ENCODE peak calls at places on chromosome 1, in seven cellular contexts. One of them, this sample, is unnamed.

GRCh38 chr1:224998185-224998584 is 68.7 kb downstream of the DNAH14 start:
- DNase-seq in RWPE1: no peak
- DNase-seq in vagina: no peak
- DNase-seq in HCT116: no peak
- DNase-seq in nephron progenitor cell: no peak
- DNase-seq in type B pancreatic cell: no peak
- DNase-seq in cardiac fibroblast: no peak
- DNase-seq in this sample: no peak

GRCh38 chr1:89271616-89272015 is 1.0 kb downstream of the GBP5 start:
- DNase-seq in nephron progenitor cell: no peak
- DNase-seq in HCT116: no peak
- DNase-seq in type B pancreatic cell: no peak
- DNase-seq in cardiac fibroblast: peak
- DNase-seq in RWPE1: peak
- DNase-seq in vagina: no peak
- DNase-seq in this sample: no peak

GRCh38 chr1:208039536-208040332 is 128.8 kb upstream of the CD34 start:
- DNase-seq in type B pancreatic cell: no peak
- DNase-seq in HCT116: no peak
- DNase-seq in vagina: no peak
- DNase-seq in nephron progenitor cell: no peak
- DNase-seq in cardiac fibroblast: no peak
- DNase-seq in RWPE1: no peak
- DNase-seq in this sample: no peak

GRCh38 chr1:207811920-207812720 is 60.3 kb downstream of the CD46 start:
- DNase-seq in cardiac fibroblast: peak
- DNase-seq in vagina: peak
- DNase-seq in HCT116: no peak
- DNase-seq in nephron progenitor cell: peak
- DNase-seq in type B pancreatic cell: no peak
- DNase-seq in RWPE1: no peak
- DNase-seq in this sample: no peak

GRCh38 chr1:234368320-234369032 is 4.8 kb upstream of the COA6 start:
- DNase-seq in type B pancreatic cell: no peak
- DNase-seq in cardiac fibroblast: no peak
- DNase-seq in vagina: no peak
- DNase-seq in RWPE1: no peak
- DNase-seq in HCT116: no peak
- DNase-seq in nephron progenitor cell: no peak
- DNase-seq in this sample: no peak

GRCh38 chr1:110633646-110634030 is 27.5 kb upstream of the KCNA2 start:
- DNase-seq in vagina: peak
- DNase-seq in cardiac fibroblast: no peak
- DNase-seq in RWPE1: no peak
- DNase-seq in nephron progenitor cell: no peak
- DNase-seq in HCT116: no peak
- DNase-seq in type B pancreatic cell: no peak
- DNase-seq in this sample: no peak

GRCh38 chr1:203682401-203683383 is 56.1 kb downstream of the ATP2B4 start:
- DNase-seq in vagina: no peak
- DNase-seq in RWPE1: no peak
- DNase-seq in type B pancreatic cell: no peak
- DNase-seq in HCT116: peak
- DNase-seq in nephron progenitor cell: no peak
- DNase-seq in cardiac fibroblast: no peak
- DNase-seq in this sample: no peak

GRCh38 chr1:34642679-34643078 is 112.2 kb upstream of the GJB5 start:
- DNase-seq in type B pancreatic cell: no peak
- DNase-seq in nephron progenitor cell: no peak
- DNase-seq in RWPE1: no peak
- DNase-seq in HCT116: peak
- DNase-seq in vagina: no peak
- DNase-seq in cardiac fibroblast: no peak
- DNase-seq in this sample: no peak

GRCh38 chr1:186745531-186746146 is 65.4 kb upstream of the PTGS2 start:
- DNase-seq in HCT116: no peak
- DNase-seq in cardiac fibroblast: no peak
- DNase-seq in vagina: no peak
- DNase-seq in RWPE1: no peak
- DNase-seq in nephron progenitor cell: no peak
- DNase-seq in type B pancreatic cell: no peak
- DNase-seq in this sample: no peak

GRCh38 chr1:19010995-19011696 is 54.7 kb upstream of the IFFO2 start:
- DNase-seq in type B pancreatic cell: peak
- DNase-seq in HCT116: peak
- DNase-seq in RWPE1: peak
- DNase-seq in vagina: peak
- DNase-seq in nephron progenitor cell: no peak
- DNase-seq in cardiac fibroblast: peak
- DNase-seq in this sample: peak

GRCh38 chr1:246355421-246356230 is 151.5 kb downstream of the SMYD3 start:
- DNase-seq in HCT116: no peak
- DNase-seq in cardiac fibroblast: peak
- DNase-seq in type B pancreatic cell: no peak
- DNase-seq in RWPE1: no peak
- DNase-seq in vagina: no peak
- DNase-seq in nephron progenitor cell: no peak
- DNase-seq in this sample: no peak

GRCh38 chr1:230205719-230206198 is 138.7 kb downstream of the GALNT2 start:
- DNase-seq in nephron progenitor cell: no peak
- DNase-seq in HCT116: no peak
- DNase-seq in type B pancreatic cell: no peak
- DNase-seq in RWPE1: no peak
- DNase-seq in cardiac fibroblast: peak
- DNase-seq in vagina: no peak
- DNase-seq in this sample: no peak

GRCh38 chr1:39243302-39243701 is 38.8 kb downstream of the MACF1 start:
- DNase-seq in nephron progenitor cell: no peak
- DNase-seq in type B pancreatic cell: no peak
- DNase-seq in RWPE1: no peak
- DNase-seq in cardiac fibroblast: no peak
- DNase-seq in vagina: no peak
- DNase-seq in HCT116: no peak
- DNase-seq in this sample: no peak

GRCh38 chr1:219660666-219661463 is 48.0 kb upstream of the ZC3H11B start:
- DNase-seq in RWPE1: peak
- DNase-seq in type B pancreatic cell: peak
- DNase-seq in nephron progenitor cell: peak
- DNase-seq in vagina: no peak
- DNase-seq in cardiac fibroblast: peak
- DNase-seq in HCT116: peak
- DNase-seq in this sample: peak

GRCh38 chr1:29557701-29558445 is 321.6 kb downstream of the PTPRU start:
- DNase-seq in cardiac fibroblast: no peak
- DNase-seq in vagina: no peak
- DNase-seq in nephron progenitor cell: no peak
- DNase-seq in RWPE1: no peak
- DNase-seq in HCT116: no peak
- DNase-seq in type B pancreatic cell: no peak
- DNase-seq in this sample: no peak

GRCh38 chr1:6033986-6034749 is 11.5 kb upstream of the KCNAB2 start:
- DNase-seq in nephron progenitor cell: peak
- DNase-seq in HCT116: no peak
- DNase-seq in vagina: no peak
- DNase-seq in type B pancreatic cell: no peak
- DNase-seq in RWPE1: no peak
- DNase-seq in cardiac fibroblast: peak
- DNase-seq in this sample: no peak

GRCh38 chr1:110542730-110543129 is 23.8 kb upstream of the KCNA10 start:
- DNase-seq in RWPE1: peak
- DNase-seq in type B pancreatic cell: no peak
- DNase-seq in nephron progenitor cell: peak
- DNase-seq in HCT116: no peak
- DNase-seq in cardiac fibroblast: peak
- DNase-seq in vagina: no peak
- DNase-seq in this sample: no peak

GRCh38 chr1:117493906-117494305 is 111.9 kb upstream of the TENT5C start:
- DNase-seq in vagina: no peak
- DNase-seq in HCT116: no peak
- DNase-seq in nephron progenitor cell: no peak
- DNase-seq in type B pancreatic cell: no peak
- DNase-seq in cardiac fibroblast: no peak
- DNase-seq in RWPE1: no peak
- DNase-seq in this sample: no peak

GRCh38 chr1:53390261-53390660 is 62.4 kb upstream of the LRP8 start:
- DNase-seq in type B pancreatic cell: no peak
- DNase-seq in RWPE1: no peak
- DNase-seq in HCT116: no peak
- DNase-seq in vagina: no peak
- DNase-seq in cardiac fibroblast: no peak
- DNase-seq in nephron progenitor cell: no peak
- DNase-seq in this sample: no peak

GRCh38 chr1:60547821-60548220 is 474.3 kb upstream of the C1orf87 start:
- DNase-seq in HCT116: no peak
- DNase-seq in type B pancreatic cell: no peak
- DNase-seq in vagina: no peak
- DNase-seq in cardiac fibroblast: no peak
- DNase-seq in nephron progenitor cell: no peak
- DNase-seq in RWPE1: no peak
- DNase-seq in this sample: no peak

GRCh38 chr1:42960693-42961559 is 2.3 kb upstream of the SLC2A1 start:
- DNase-seq in cardiac fibroblast: no peak
- DNase-seq in type B pancreatic cell: no peak
- DNase-seq in vagina: no peak
- DNase-seq in nephron progenitor cell: no peak
- DNase-seq in HCT116: no peak
- DNase-seq in RWPE1: no peak
- DNase-seq in this sample: no peak

GRCh38 chr1:177567393-177567792 is 396.6 kb downstream of the BRINP2 start:
- DNase-seq in nephron progenitor cell: peak
- DNase-seq in cardiac fibroblast: peak
- DNase-seq in type B pancreatic cell: no peak
- DNase-seq in RWPE1: peak
- DNase-seq in vagina: no peak
- DNase-seq in HCT116: peak
- DNase-seq in this sample: no peak

GRCh38 chr1:94142022-94142421 is 21.1 kb upstream of the ABCA4 start:
- DNase-seq in HCT116: no peak
- DNase-seq in cardiac fibroblast: peak
- DNase-seq in RWPE1: peak
- DNase-seq in nephron progenitor cell: no peak
- DNase-seq in vagina: no peak
- DNase-seq in type B pancreatic cell: no peak
- DNase-seq in this sample: no peak

GRCh38 chr1:32893198-32894018 is 7.1 kb downstream of the HPCA start:
- DNase-seq in type B pancreatic cell: no peak
- DNase-seq in HCT116: no peak
- DNase-seq in nephron progenitor cell: peak
- DNase-seq in cardiac fibroblast: no peak
- DNase-seq in vagina: no peak
- DNase-seq in RWPE1: peak
- DNase-seq in this sample: no peak
- TF ChIP-seq CTCF in type B pancreatic cell: peak
- TF ChIP-seq CTCF in HCT116: no peak
- TF ChIP-seq CTCF in nephron progenitor cell: peak
- TF ChIP-seq CTCF in cardiac fibroblast: no peak
- TF ChIP-seq CTCF in vagina: no peak
- TF ChIP-seq CTCF in RWPE1: peak
- TF ChIP-seq CTCF in this sample: no peak

GRCh38 chr1:221693087-221693486 is 48.8 kb downstream of the DUSP10 start:
- DNase-seq in cardiac fibroblast: no peak
- DNase-seq in RWPE1: no peak
- DNase-seq in type B pancreatic cell: no peak
- DNase-seq in vagina: no peak
- DNase-seq in HCT116: no peak
- DNase-seq in nephron progenitor cell: no peak
- DNase-seq in this sample: no peak
- TF ChIP-seq CTCF in cardiac fibroblast: no peak
- TF ChIP-seq CTCF in RWPE1: no peak
- TF ChIP-seq CTCF in type B pancreatic cell: peak
- TF ChIP-seq CTCF in vagina: no peak
- TF ChIP-seq CTCF in HCT116: no peak
- TF ChIP-seq CTCF in nephron progenitor cell: no peak
- TF ChIP-seq CTCF in this sample: no peak

DNA sequence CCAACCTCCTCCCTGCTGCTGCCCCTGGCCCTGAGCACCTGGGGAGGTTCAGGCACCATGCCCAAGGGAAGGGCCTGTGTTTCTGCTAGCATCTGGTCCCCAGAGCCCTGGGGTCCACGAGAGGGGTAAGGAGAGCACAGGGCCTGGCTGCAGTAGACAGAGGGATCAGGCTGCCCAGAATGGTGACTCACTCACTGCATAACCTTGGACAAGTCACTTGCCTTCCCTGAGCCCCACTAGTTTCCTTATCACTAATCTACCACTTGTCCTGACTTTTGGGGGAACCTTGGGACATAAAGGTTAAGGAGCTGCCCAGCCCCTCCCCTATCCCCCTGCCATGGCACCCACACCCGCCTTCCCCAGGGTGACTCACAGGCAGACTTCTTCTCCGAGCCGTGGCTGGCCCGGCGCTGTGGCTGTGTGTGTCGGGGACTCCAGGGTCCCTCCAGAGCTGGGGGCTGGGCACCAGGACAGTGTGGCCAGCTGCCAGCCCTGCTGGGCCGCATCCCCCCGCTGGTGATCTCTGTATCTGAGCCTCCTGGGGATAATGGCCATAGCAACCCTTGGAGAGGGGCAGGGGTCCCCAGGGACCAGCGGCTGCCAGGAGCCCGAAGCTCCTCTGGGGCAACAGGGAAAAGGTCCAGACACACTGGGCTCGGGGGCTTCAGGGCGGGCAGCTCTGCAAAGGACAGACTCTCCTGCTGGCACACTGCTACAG is 4.0 kb downstream of the ARHGEF19 start:
- DNase-seq in cardiac fibroblast: peak
- DNase-seq in nephron progenitor cell: no peak
- DNase-seq in HCT116: no peak
- DNase-seq in vagina: no peak
- DNase-seq in RWPE1: no peak
- DNase-seq in type B pancreatic cell: no peak
- DNase-seq in this sample: no peak
- TF ChIP-seq CTCF in cardiac fibroblast: no peak
- TF ChIP-seq CTCF in nephron progenitor cell: no peak
- TF ChIP-seq CTCF in HCT116: no peak
- TF ChIP-seq CTCF in vagina: no peak
- TF ChIP-seq CTCF in RWPE1: no peak
- TF ChIP-seq CTCF in type B pancreatic cell: no peak
- TF ChIP-seq CTCF in this sample: no peak

GRCh38 chr1:27380223-27380622 is 2.9 kb downstream of the CD164L2 start:
- DNase-seq in RWPE1: no peak
- DNase-seq in HCT116: no peak
- DNase-seq in type B pancreatic cell: no peak
- DNase-seq in nephron progenitor cell: no peak
- DNase-seq in cardiac fibroblast: no peak
- DNase-seq in vagina: no peak
- DNase-seq in this sample: no peak
- TF ChIP-seq CTCF in RWPE1: no peak
- TF ChIP-seq CTCF in HCT116: no peak
- TF ChIP-seq CTCF in type B pancreatic cell: no peak
- TF ChIP-seq CTCF in nephron progenitor cell: no peak
- TF ChIP-seq CTCF in cardiac fibroblast: no peak
- TF ChIP-seq CTCF in vagina: no peak
- TF ChIP-seq CTCF in this sample: no peak

GRCh38 chr1:161314201-161314981 is at the start of gene SDHC:
- DNase-seq in cardiac fibroblast: peak
- DNase-seq in RWPE1: peak
- DNase-seq in type B pancreatic cell: peak
- DNase-seq in vagina: peak
- DNase-seq in nephron progenitor cell: peak
- DNase-seq in HCT116: peak
- DNase-seq in this sample: peak
- TF ChIP-seq CTCF in cardiac fibroblast: peak
- TF ChIP-seq CTCF in RWPE1: peak
- TF ChIP-seq CTCF in type B pancreatic cell: peak
- TF ChIP-seq CTCF in vagina: no peak
- TF ChIP-seq CTCF in nephron progenitor cell: peak
- TF ChIP-seq CTCF in HCT116: no peak
- TF ChIP-seq CTCF in this sample: no peak